ENCODE peak calls at places on chromosomes 11 and 22, in eight cellular contexts. D is Peyer's patch, I is breast epithelium, B is sigmoid colon, U is psoas muscle, X is testis, F is heart left ventricle, Q is AG09309. J is an unnamed sample.

GRCh38 chr11:1295086-1295485 is 14.3 kb downstream of the TOLLIP start:
- DNase-seq in D (peak), I (peak), B (peak), U (peak), X (no peak), F (peak), Q (no peak), J (no peak)

GRCh38 chr22:39317084-39317755 is 2.2 kb downstream of the RPL3 start:
- DNase-seq in D (peak), I (no peak), B (no peak), U (no peak), X (no peak), F (no peak), Q (no peak), J (no peak)

GRCh38 chr11:12807621-12808020 is 133.4 kb downstream of the TEAD1 start:
- DNase-seq in D (no peak), I (no peak), B (no peak), U (no peak), X (no peak), F (no peak), Q (no peak), J (no peak)

GRCh38 chr22:49824185-49824925 is 3.3 kb downstream of the BRD1 start:
- DNase-seq in D (no peak), I (no peak), B (no peak), U (peak), X (no peak), F (no peak), Q (no peak), J (no peak)

GRCh38 chr11:66868726-66869291 is 11.9 kb downstream of the LRFN4 start:
- DNase-seq in D (peak), I (peak), B (no peak), U (no peak), X (no peak), F (peak), Q (no peak), J (peak)

GRCh38 chr22:22130956-22131355 is 113.6 kb upstream of the VPREB1 start:
- DNase-seq in D (no peak), I (no peak), B (no peak), U (no peak), X (no peak), F (no peak), Q (no peak), J (no peak)

GRCh38 chr11:76825726-76826396 is 34.9 kb upstream of the ACER3 start:
- DNase-seq in D (no peak), I (no peak), B (no peak), U (no peak), X (no peak), F (no peak), Q (no peak), J (no peak)

GRCh38 chr11:35375332-35376125 is 43.8 kb downstream of the SLC1A2 start:
- DNase-seq in D (no peak), I (no peak), B (no peak), U (no peak), X (no peak), F (no peak), Q (no peak), J (no peak)

GRCh38 chr11:19200410-19201201 is 1.2 kb downstream of the CSRP3 start:
- DNase-seq in D (no peak), I (peak), B (no peak), U (peak), X (no peak), F (peak), Q (peak), J (peak)

GRCh38 chr11:16047073-16047472 is 309.3 kb downstream of the SOX6 start:
- DNase-seq in D (no peak), I (no peak), B (no peak), U (no peak), X (no peak), F (no peak), Q (no peak), J (no peak)

GRCh38 chr22:25210831-25211230 is 8.6 kb upstream of the CRYBB2 start:
- DNase-seq in D (no peak), I (no peak), B (no peak), U (no peak), X (no peak), F (no peak), Q (no peak), J (no peak)

GRCh38 chr22:49768511-49768910 is 59.2 kb downstream of the BRD1 start:
- DNase-seq in D (peak), I (peak), B (peak), U (peak), X (no peak), F (no peak), Q (no peak), J (no peak)

GRCh38 chr22:41573677-41574264 is 13.0 kb downstream of the CSDC2 start:
- DNase-seq in D (no peak), I (no peak), B (no peak), U (no peak), X (no peak), F (no peak), Q (no peak), J (no peak)

GRCh38 chr11:109885006-109885405 is 208.2 kb upstream of the ZC3H12C start:
- DNase-seq in D (no peak), I (no peak), B (no peak), U (no peak), X (no peak), F (no peak), Q (no peak), J (no peak)

GRCh38 chr11:2164861-2165555 is 4.0 kb upstream of the INS start:
- DNase-seq in D (no peak), I (peak), B (no peak), U (no peak), X (no peak), F (no peak), Q (no peak), J (no peak)

GRCh38 chr22:41870786-41871185 is 37.9 kb downstream of the SREBF2 start:
- DNase-seq in D (no peak), I (no peak), B (no peak), U (no peak), X (no peak), F (no peak), Q (no peak), J (no peak)

GRCh38 chr11:59158206-59159068 is 13.5 kb upstream of the DTX4 start:
- DNase-seq in D (peak), I (no peak), B (no peak), U (peak), X (peak), F (no peak), Q (peak), J (peak)

GRCh38 chr11:2697871-2698270 is 1.9 kb downstream of the KCNQ1OT1 start:
- DNase-seq in D (peak), I (no peak), B (no peak), U (no peak), X (no peak), F (no peak), Q (no peak), J (no peak)

GRCh38 chr22:19287889-19288288 is 3.6 kb downstream of the CLTCL1 start:
- DNase-seq in D (no peak), I (no peak), B (no peak), U (no peak), X (no peak), F (no peak), Q (peak), J (no peak)

GRCh38 chr22:31742682-31743081 is 7.2 kb downstream of the PRR14L start:
- DNase-seq in D (no peak), I (no peak), B (no peak), U (no peak), X (no peak), F (no peak), Q (no peak), J (no peak)

GRCh38 chr22:31742115-31742514 is 7.8 kb downstream of the PRR14L start:
- DNase-seq in D (no peak), I (no peak), B (no peak), U (no peak), X (no peak), F (no peak), Q (no peak), J (no peak)

GRCh38 chr22:31737932-31738331 is 12.0 kb downstream of the PRR14L start:
- DNase-seq in D (no peak), I (no peak), B (no peak), U (no peak), X (no peak), F (no peak), Q (no peak), J (no peak)

GRCh38 chr22:31738566-31738965 is 11.4 kb downstream of the PRR14L start:
- DNase-seq in D (peak), I (no peak), B (no peak), U (no peak), X (no peak), F (no peak), Q (no peak), J (no peak)

DNA sequence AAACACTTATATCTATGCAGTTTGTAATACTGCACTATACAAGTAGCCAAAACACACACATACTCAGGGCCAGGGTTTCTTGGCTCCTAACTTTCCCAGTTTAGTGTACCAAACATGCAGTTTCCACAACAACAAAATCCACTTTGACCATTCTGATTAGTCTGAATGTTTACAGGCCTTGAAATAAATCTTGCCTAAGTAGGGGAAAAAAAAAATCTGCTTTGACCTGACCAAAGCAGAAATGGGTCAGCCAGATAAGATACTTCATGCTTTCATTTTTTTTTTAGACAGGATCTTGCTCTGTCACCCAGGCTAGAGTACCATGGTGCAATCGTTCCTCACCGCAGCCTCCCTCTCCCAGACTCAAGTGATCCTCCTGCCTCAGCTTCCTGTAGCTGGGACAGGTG is 10.1 kb downstream of the PRR14L start:
- DNase-seq in D (peak), I (no peak), B (no peak), U (no peak), X (no peak), F (no peak), Q (no peak), J (no peak)
- TF ChIP-seq CTCF in D (no peak), I (no peak), B (no peak), U (no peak), X (no peak), F (no peak), Q (no peak), J (no peak)

GRCh38 chr22:37794376-37794775 is 13.4 kb upstream of the GCAT start:
- DNase-seq in D (no peak), I (no peak), B (no peak), U (no peak), X (no peak), F (no peak), Q (no peak), J (no peak)

GRCh38 chr22:37796079-37796478 is 11.7 kb upstream of the GCAT start:
- DNase-seq in D (no peak), I (no peak), B (no peak), U (no peak), X (no peak), F (no peak), Q (no peak), J (no peak)

GRCh38 chr22:37801946-37802309 is 5.8 kb upstream of the GCAT start:
- DNase-seq in D (no peak), I (no peak), B (no peak), U (no peak), X (no peak), F (no peak), Q (no peak), J (peak)

GRCh38 chr22:37802310-37803194 is 5.2 kb upstream of the GCAT start:
- DNase-seq in D (peak), I (no peak), B (peak), U (peak), X (peak), F (peak), Q (no peak), J (peak)

DNA sequence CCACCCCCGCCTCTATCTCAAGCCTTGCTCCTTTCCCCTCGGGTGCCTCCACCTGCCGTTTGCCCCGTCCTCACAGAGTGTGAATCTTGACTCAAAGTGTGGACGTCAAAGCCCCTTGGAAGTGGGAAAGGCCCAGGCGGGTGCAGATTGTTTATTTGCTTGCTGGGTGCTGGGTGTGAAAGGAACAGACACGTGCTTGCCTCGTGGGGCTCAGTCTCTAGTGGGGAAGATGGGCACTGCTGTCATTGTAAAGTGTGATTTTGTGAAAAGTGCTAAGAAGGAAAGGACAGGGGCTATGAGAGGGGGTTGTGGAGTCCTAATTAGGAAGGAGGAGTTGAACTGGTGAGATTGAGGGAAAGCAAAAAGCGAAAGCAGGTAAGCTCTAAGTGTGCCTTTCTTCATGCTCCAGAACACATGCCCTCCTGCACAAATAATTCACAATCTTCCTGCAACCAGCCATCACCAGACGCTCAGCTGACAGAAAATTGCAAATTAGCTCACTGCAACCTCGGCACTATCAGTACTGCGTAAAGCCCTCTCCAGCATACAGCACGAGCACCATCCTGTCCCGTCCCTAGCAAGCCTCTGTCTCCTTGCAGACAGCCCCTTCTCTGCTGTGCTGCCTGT is 9.7 kb upstream of the GCAT start:
- DNase-seq in D (no peak), I (no peak), B (no peak), U (no peak), X (no peak), F (no peak), Q (no peak), J (no peak)
- TF ChIP-seq CTCF in D (no peak), I (no peak), B (no peak), U (no peak), X (no peak), F (no peak), Q (no peak), J (no peak)

DNA sequence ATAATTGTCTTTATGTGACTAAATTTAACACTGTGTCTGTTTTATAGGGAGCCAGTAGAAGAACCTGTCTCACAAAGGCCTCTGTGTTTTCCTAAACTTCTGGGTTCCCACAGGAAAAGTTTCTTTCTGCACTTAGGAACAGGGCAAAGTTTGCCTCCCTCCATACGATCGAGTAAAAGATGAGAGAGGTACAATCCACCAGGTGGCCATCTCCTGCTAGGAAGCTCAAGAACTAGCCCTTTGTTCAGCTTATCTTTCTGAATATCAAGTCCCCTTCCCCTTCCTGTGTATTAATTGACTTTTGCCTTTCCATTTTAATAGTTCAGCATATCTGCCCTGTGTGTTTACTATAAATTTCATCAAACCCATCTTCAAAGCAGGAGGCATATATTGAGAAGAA is 18.0 kb downstream of the CSNK2A3 start:
- DNase-seq in D (no peak), I (no peak), B (no peak), U (no peak), X (no peak), F (no peak), Q (no peak), J (no peak)
- TF ChIP-seq CTCF in D (no peak), I (no peak), B (no peak), U (no peak), X (no peak), F (no peak), Q (no peak), J (no peak)

GRCh38 chr11:126390418-126390817 is 34.9 kb downstream of the ST3GAL4 start:
- DNase-seq in D (no peak), I (no peak), B (no peak), U (no peak), X (no peak), F (no peak), Q (no peak), J (no peak)

GRCh38 chr11:126391286-126391954 is 35.9 kb downstream of the ST3GAL4 start:
- DNase-seq in D (no peak), I (peak), B (no peak), U (no peak), X (no peak), F (no peak), Q (no peak), J (no peak)

GRCh38 chr11:126392638-126393023 is 37.1 kb downstream of the ST3GAL4 start:
- DNase-seq in D (no peak), I (no peak), B (no peak), U (no peak), X (peak), F (no peak), Q (no peak), J (no peak)

GRCh38 chr11:126393143-126393542 is 37.7 kb downstream of the ST3GAL4 start:
- DNase-seq in D (no peak), I (peak), B (no peak), U (no peak), X (no peak), F (no peak), Q (no peak), J (no peak)

DNA sequence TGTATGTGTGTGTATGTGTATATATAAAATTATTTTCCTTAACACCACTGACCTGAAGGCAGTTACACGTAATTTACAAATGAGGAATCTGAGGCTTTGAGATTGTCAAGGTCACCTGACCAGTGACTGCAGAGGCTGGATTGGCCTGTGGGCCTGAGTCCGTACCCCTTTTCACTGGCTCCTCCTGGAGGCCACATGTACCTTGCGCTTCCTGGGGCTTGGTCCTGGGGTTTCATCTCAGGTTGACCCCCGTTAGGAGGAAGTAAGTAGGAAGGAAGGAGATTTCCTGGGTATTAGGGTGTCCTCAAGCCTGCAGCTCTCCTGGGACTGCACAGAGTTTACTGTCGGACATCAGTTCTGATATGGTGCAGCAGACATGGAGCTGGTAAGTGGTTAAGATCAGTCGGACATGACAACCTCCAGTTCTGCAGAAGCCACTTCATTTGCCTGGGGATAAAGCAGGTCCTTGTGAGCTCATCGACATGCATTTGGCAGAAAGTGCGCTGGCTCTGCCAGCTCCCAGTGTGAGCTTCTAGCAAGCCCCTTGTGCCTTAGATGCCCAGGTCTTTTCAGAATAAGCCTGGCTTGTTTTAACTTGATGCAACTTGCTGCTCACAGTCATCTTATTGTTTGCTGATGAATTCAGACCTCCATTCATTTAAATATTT is 36.6 kb downstream of the ST3GAL4 start:
- DNase-seq in D (no peak), I (peak), B (no peak), U (no peak), X (no peak), F (peak), Q (no peak), J (no peak)
- TF ChIP-seq CTCF in D (no peak), I (no peak), B (no peak), U (no peak), X (peak), F (no peak), Q (no peak), J (no peak)

DNA sequence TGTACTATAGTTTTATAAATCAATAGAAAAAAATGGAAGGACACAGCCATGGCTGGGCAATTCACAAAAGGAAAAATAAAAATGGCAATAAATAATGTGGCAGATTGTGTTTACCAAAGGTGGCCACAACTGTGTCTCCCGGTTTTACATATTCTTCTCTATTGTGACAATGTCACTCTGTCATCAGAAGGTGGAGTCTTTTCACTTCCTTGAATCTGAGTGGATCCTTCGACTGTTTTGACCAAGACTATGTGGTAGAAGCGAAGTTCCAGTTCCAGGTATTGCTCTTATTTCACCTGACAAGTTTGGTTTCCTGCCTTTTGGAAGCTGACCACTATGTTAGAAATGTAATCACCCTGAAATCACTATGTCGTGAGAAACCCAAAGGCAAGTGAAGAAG is 31.0 kb upstream of the HSD17B12 start:
- DNase-seq in D (no peak), I (no peak), B (no peak), U (no peak), X (no peak), F (no peak), Q (no peak), J (no peak)
- TF ChIP-seq CTCF in D (no peak), I (no peak), B (no peak), U (no peak), X (no peak), F (no peak), Q (no peak), J (no peak)

GRCh38 chr22:32775957-32776356 is 25.5 kb upstream of the TIMP3 start:
- DNase-seq in D (no peak), I (no peak), B (no peak), U (no peak), X (no peak), F (no peak), Q (no peak), J (no peak)
- TF ChIP-seq CTCF in D (no peak), I (no peak), B (no peak), U (peak), X (no peak), F (no peak), Q (peak), J (peak)